ENCODE peak calls at places on chromosomes 13 and 19, in ten cellular contexts. X, U, O, W, M, T, G, A, Q and E are unnamed samples.
A peak's percentile ranks its signal among the peaks of the same experiment; 100 is the strongest.

GRCh38 chr13:50406831-50407230 is 391.6 kb downstream of the KCNRG start:
- DNase-seq in W (no peak), X (no peak), G (peak; percentile 38), Q (peak; percentile 21), O (no peak), U (no peak), T (no peak), M (no peak), A (no peak), E (no peak)

GRCh38 chr13:21710163-21710562 is 39.3 kb downstream of the FGF9 start:
- DNase-seq in W (no peak), T (no peak), M (no peak), Q (no peak), U (no peak), O (no peak), G (no peak), A (no peak), X (no peak), E (no peak)

GRCh38 chr19:31583148-31583547 is 233.9 kb upstream of the TSHZ3 start:
- DNase-seq in T (no peak), Q (no peak), A (no peak), G (no peak), O (no peak), X (no peak), W (no peak), M (no peak), U (no peak), E (no peak)

GRCh38 chr13:33017410-33017929 is 1.2 kb downstream of the KL start:
- DNase-seq in O (no peak), X (peak; percentile 28), M (peak; percentile 29), A (no peak), W (no peak), Q (peak; percentile 54), G (peak; percentile 30), T (no peak), U (peak; percentile 75), E (no peak)

GRCh38 chr13:32737679-32738078 is 151.4 kb downstream of the PDS5B start:
- DNase-seq in U (no peak), O (no peak), M (peak; percentile 9), G (no peak), T (no peak), X (no peak), Q (no peak), A (no peak), W (no peak), E (no peak)

GRCh38 chr13:77028202-77028601 is 1.2 kb upstream of the FBXL3 start:
- DNase-seq in X (no peak), Q (no peak), T (peak; percentile 36), O (no peak), U (no peak), M (peak; percentile 27), A (peak; percentile 44), W (no peak), G (no peak), E (no peak)

GRCh38 chr13:75818181-75819110 is 182.3 kb downstream of the LMO7 start:
- DNase-seq in A (no peak), W (no peak), T (no peak), G (no peak), U (no peak), Q (no peak), O (no peak), X (no peak), M (no peak), E (no peak)

GRCh38 chr13:24986826-24987225 is 109.1 kb upstream of the PABPC3 start:
- DNase-seq in G (no peak), U (no peak), Q (no peak), A (no peak), W (no peak), T (no peak), X (no peak), O (no peak), M (no peak), E (no peak)

GRCh38 chr19:48724796-48725753 is 5.5 kb upstream of the MAMSTR start:
- DNase-seq in W (no peak), M (peak; percentile 79), X (no peak), A (peak; percentile 88), G (peak; percentile 85), Q (peak; percentile 79), U (peak; percentile 91), T (peak; percentile 81), O (no peak), E (no peak)

GRCh38 chr19:3687774-3688706 is 12.2 kb downstream of the PIP5K1C start:
- DNase-seq in W (no peak), G (peak; percentile 31), U (peak; percentile 23), O (peak; percentile 78), A (no peak), X (no peak), T (no peak), Q (peak; percentile 47), M (no peak), E (no peak)

GRCh38 chr19:16373539-16373938 is 48.9 kb downstream of the KLF2 start:
- DNase-seq in W (no peak), X (no peak), Q (no peak), A (peak; percentile 70), G (no peak), M (no peak), T (peak; percentile 83), O (no peak), U (no peak), E (no peak)

GRCh38 chr13:46354143-46355087 is 32.6 kb downstream of the RUBCNL start:
- DNase-seq in M (peak; percentile 96), Q (no peak), O (no peak), G (no peak), U (peak; percentile 83), T (peak; percentile 84), A (peak; percentile 95), X (no peak), W (no peak), E (no peak)

GRCh38 chr13:67518785-67519184 is 288.6 kb upstream of the PCDH9 start:
- DNase-seq in Q (peak; percentile 81), T (no peak), X (no peak), A (no peak), U (no peak), W (no peak), G (no peak), O (no peak), M (no peak), E (no peak)

GRCh38 chr19:49676136-49676689 is 858 bp upstream of the PRMT1 start:
- DNase-seq in X (no peak), A (peak; percentile 85), G (peak; percentile 91), O (peak; percentile 86), M (peak; percentile 95), T (peak; percentile 88), U (peak; percentile 83), Q (peak; percentile 96), W (no peak), E (peak; percentile 74)

GRCh38 chr19:35143231-35143715 is at the start of gene FXYD7:
- DNase-seq in T (no peak), A (no peak), O (no peak), U (no peak), Q (peak; percentile 69), G (no peak), W (no peak), X (peak; percentile 32), M (no peak), E (peak; percentile 82)
- TF ChIP-seq CTCF in T (no peak), A (no peak), O (no peak), U (no peak), Q (no peak), G (no peak), W (no peak), X (no peak), M (no peak), E (peak; percentile 70)

DNA sequence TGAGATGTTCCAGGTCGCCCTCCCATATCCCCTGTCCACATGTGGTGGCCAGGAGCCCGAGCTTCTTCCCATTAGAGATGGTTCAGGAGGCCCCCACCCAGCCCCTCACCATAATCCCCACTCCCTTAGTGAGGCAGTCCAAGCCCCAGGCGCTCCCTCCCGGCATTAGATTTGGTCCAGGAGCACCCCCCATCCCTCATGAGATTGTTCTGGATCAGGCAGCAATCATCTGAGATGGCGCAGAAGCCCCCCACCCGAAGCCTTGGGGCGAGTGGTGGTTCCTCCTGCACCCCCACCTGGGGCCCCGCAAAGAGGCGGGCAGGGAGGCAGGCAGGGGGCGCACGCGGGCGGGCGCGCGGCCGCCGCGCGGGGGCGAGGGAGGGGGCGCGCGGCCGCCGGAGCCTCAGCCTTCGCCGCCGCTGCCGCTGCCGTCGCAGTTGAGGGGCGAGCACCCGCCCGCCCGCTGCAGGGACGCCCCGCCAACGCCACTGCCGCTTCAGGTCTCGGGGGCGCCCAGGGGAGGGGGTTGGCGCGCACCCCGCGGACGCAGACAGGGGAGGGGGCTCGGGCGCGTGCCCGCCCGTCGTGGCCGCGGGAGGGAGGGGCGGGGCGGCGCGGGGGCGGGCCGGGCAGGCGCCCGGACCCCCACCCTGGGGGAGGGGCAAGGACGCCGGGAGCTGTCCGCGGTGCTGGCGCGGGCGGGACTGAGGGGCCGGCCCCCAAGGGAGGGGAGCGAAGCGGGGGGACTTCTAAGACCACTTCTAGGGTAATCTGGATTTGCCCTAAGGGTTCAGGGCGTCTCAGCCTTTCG is 46.4 kb upstream of the SHKBP1 start:
- DNase-seq in T (no peak), O (no peak), X (peak; percentile 56), M (no peak), G (peak; percentile 42), U (no peak), Q (peak; percentile 89), W (no peak), A (no peak), E (peak; percentile 72)
- TF ChIP-seq CTCF in T (no peak), O (peak; percentile 18), X (peak; percentile 35), M (no peak), G (peak; percentile 57), U (peak; percentile 17), Q (peak; percentile 47), W (no peak), A (peak; percentile 42), E (peak; percentile 33)

GRCh38 chr19:14554382-14554812 is 17.5 kb downstream of the NDUFB7 start:
- DNase-seq in A (no peak), U (peak; percentile 63), O (peak; percentile 75), M (no peak), W (no peak), T (no peak), G (no peak), Q (no peak), X (no peak), E (no peak)

GRCh38 chr19:14553042-14553938 is 18.6 kb downstream of the NDUFB7 start:
- DNase-seq in G (no peak), O (no peak), M (no peak), Q (no peak), W (no peak), A (no peak), X (no peak), T (no peak), U (no peak), E (no peak)

GRCh38 chr19:14553939-14554243 is 18.0 kb downstream of the NDUFB7 start:
- DNase-seq in W (no peak), G (no peak), T (no peak), Q (no peak), O (no peak), A (no peak), M (no peak), U (no peak), X (no peak), E (no peak)

GRCh38 chr19:14545716-14546082 is 16.3 kb downstream of the TECR start:
- DNase-seq in T (no peak), O (no peak), G (no peak), M (no peak), X (no peak), U (no peak), Q (no peak), W (no peak), A (no peak), E (no peak)

GRCh38 chr19:14550201-14550754 is 20.9 kb downstream of the TECR start:
- DNase-seq in M (no peak), A (no peak), X (no peak), T (no peak), O (peak; percentile 96), U (peak; percentile 72), Q (no peak), G (no peak), W (no peak), E (no peak)
- TF ChIP-seq CTCF in M (no peak), A (no peak), X (no peak), T (no peak), O (no peak), U (peak; percentile 2), Q (no peak), G (no peak), W (no peak), E (no peak)

GRCh38 chr19:55041627-55042343 is 3.7 kb upstream of the GP6 start:
- DNase-seq in U (no peak), A (no peak), G (no peak), T (no peak), X (no peak), W (no peak), O (no peak), M (no peak), Q (no peak), E (no peak)
- TF ChIP-seq CTCF in U (no peak), A (no peak), G (no peak), T (no peak), X (no peak), W (no peak), O (no peak), M (no peak), Q (no peak), E (no peak)